ENCODE peak calls at places on chromosome 5, in seven cellular contexts. I is transverse colon, P is heart left ventricle, K is uterus, A is colonic mucosa, E is neural progenitor cell, D is GM23338. Z is an unnamed sample. For H3K4me1, the result is how much of the 10 kb centered on the place peaks cover.

GRCh38 chr5:115336201-115336720 is 39.8 kb upstream of the CCDC112 start:
- DNase-seq in I (no peak), P (no peak), K (no peak), A (no peak), E (no peak), D (no peak), Z (no peak)

GRCh38 chr5:175824621-175825020 is 46.8 kb upstream of the CPLX2 start:
- DNase-seq in I (no peak), P (no peak), K (no peak), A (no peak), E (peak), D (no peak), Z (no peak)

GRCh38 chr5:988316-988715 is 20.3 kb upstream of the NKD2 start:
- DNase-seq in I (no peak), P (no peak), K (no peak), A (no peak), E (no peak), D (no peak), Z (no peak)

GRCh38 chr5:961002-961710 is 47.4 kb upstream of the NKD2 start:
- DNase-seq in I (no peak), P (peak), K (no peak), A (no peak), E (no peak), D (no peak), Z (no peak)

GRCh38 chr5:849651-850301 is 1.0 kb downstream of the ZDHHC11 start:
- DNase-seq in I (no peak), P (peak), K (peak), A (no peak), E (peak), D (peak), Z (no peak)

GRCh38 chr5:135140805-135141204 is 106.8 kb upstream of the PITX1 start:
- DNase-seq in I (peak), P (no peak), K (no peak), A (peak), E (no peak), D (no peak), Z (peak)

GRCh38 chr5:16418471-16418922 is 47.1 kb downstream of the ZNF622 start:
- DNase-seq in I (no peak), P (no peak), K (no peak), A (no peak), E (peak), D (no peak), Z (no peak)

GRCh38 chr5:113266227-113266912 is 168.4 kb downstream of the TSSK1B start:
- DNase-seq in I (no peak), P (no peak), K (no peak), A (no peak), E (no peak), D (no peak), Z (peak)

GRCh38 chr5:146799235-146800015 is 79.1 kb downstream of the PPP2R2B start:
- DNase-seq in I (no peak), P (no peak), K (no peak), A (no peak), E (no peak), D (no peak), Z (no peak)

GRCh38 chr5:93592866-93593265 is 9.8 kb downstream of the NR2F1 start:
- DNase-seq in I (no peak), P (no peak), K (no peak), A (no peak), E (no peak), D (no peak), Z (no peak)

GRCh38 chr5:113510836-113511451 is 2.5 kb upstream of the YTHDC2 start:
- DNase-seq in I (no peak), P (no peak), K (no peak), A (no peak), E (peak), D (no peak), Z (peak)

GRCh38 chr5:82011761-82012160 is 39.9 kb downstream of the ATG10 start:
- DNase-seq in I (no peak), P (no peak), K (no peak), A (no peak), E (no peak), D (no peak), Z (peak)

GRCh38 chr5:124764992-124765611 is 18.7 kb upstream of the ZNF608 start:
- DNase-seq in I (no peak), P (no peak), K (no peak), A (no peak), E (no peak), D (no peak), Z (no peak)

GRCh38 chr5:162567644-162568043 is 500.1 kb downstream of the GABRG2 start:
- DNase-seq in I (no peak), P (no peak), K (no peak), A (no peak), E (no peak), D (no peak), Z (no peak)

GRCh38 chr5:82584631-82585030 is 306.5 kb upstream of the RPS23 start:
- DNase-seq in I (no peak), P (no peak), K (no peak), A (no peak), E (no peak), D (no peak), Z (no peak)

GRCh38 chr5:157449011-157449723 is 10.8 kb upstream of the NIPAL4 start:
- DNase-seq in I (peak), P (peak), K (peak), A (peak), E (no peak), D (no peak), Z (no peak)

GRCh38 chr5:62585306-62585705 is 6.7 kb downstream of the LRRC70 start:
- DNase-seq in I (no peak), P (no peak), K (no peak), A (no peak), E (no peak), D (no peak), Z (no peak)

GRCh38 chr5:96226941-96227552 is 206.0 kb downstream of the PCSK1 start:
- DNase-seq in I (no peak), P (peak), K (peak), A (no peak), E (peak), D (no peak), Z (peak)

GRCh38 chr5:74227081-74227480 is 413.4 kb downstream of the ENC1 start:
- DNase-seq in I (no peak), P (no peak), K (no peak), A (no peak), E (no peak), D (no peak), Z (no peak)

DNA sequence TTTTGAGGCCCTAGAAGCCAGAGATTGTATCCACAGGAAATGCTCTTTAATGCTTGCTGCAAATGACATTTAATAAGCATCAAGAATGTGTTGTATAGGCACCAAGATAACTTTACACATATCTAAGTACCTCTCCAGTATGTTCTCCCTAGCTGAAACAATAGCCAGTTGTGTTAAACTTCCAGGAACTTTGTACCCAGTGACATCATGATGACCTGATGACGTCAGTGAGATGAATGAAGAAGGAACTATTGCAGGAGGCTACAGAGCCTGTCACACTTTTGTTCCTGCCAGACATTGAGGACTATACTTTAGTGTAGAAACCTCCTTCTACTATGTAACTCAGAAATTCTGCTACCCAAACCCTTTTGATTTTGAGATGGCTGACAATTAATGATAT is 129.8 kb downstream of the CD180 start:
- DNase-seq in I (no peak), P (no peak), K (no peak), A (peak), E (no peak), D (no peak), Z (no peak)
- TF ChIP-seq CTCF in I (no peak), P (no peak), K (no peak), A (no peak), E (no peak), D (no peak), Z (no peak)

GRCh38 chr5:134132372-134133212 is 18.1 kb downstream of the TCF7 start:
- DNase-seq in I (no peak), P (no peak), K (no peak), A (no peak), E (no peak), D (peak), Z (no peak)
- H3K27ac ChIP-seq in I (no peak), P (no peak), K (no peak), A (no peak), E (no peak), D (no peak), Z (no peak)

DNA sequence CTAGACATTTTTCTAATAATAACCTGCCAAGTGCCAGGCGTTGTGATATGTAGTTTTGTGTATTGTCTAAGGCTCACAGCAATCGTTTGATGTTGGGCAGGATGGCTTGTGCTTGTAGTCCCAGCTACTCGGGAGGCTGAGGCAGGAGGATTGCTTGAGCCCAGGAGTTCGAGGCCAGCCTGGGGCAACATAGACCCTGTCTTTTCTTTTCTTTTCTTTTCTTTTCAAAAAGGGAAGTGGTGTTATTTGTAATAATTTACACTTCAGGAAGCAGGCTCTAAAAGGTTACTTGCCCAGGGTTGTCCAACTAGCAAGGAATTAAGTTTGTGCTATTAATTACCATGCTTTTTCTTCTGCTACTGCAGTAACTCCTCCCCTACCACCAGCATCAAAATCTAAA is 3.2 kb downstream of the ZNF131 start:
- DNase-seq in I (no peak), P (no peak), K (no peak), A (no peak), E (no peak), D (no peak), Z (no peak)
- H3K4me1 ChIP-seq in I (under half), P (under half), K (under half), A (under half), E (under half), D (under half), Z (under half)

GRCh38 chr5:4375640-4376039 is 764.5 kb upstream of the ADAMTS16 start:
- DNase-seq in I (no peak), P (no peak), K (no peak), A (no peak), E (no peak), D (peak), Z (no peak)
- TF ChIP-seq CTCF in I (no peak), P (no peak), K (no peak), A (no peak), E (no peak), D (peak), Z (no peak)

GRCh38 chr5:67536892-67537291 is 340.3 kb upstream of the CD180 start:
- DNase-seq in I (no peak), P (no peak), K (no peak), A (no peak), E (no peak), D (no peak), Z (no peak)

GRCh38 chr5:67537439-67538342 is 341.1 kb upstream of the CD180 start:
- DNase-seq in I (no peak), P (no peak), K (no peak), A (no peak), E (no peak), D (no peak), Z (no peak)

GRCh38 chr5:67541869-67542268 is 345.3 kb upstream of the CD180 start:
- DNase-seq in I (no peak), P (no peak), K (no peak), A (no peak), E (no peak), D (no peak), Z (no peak)

GRCh38 chr5:67538855-67539506 is 342.4 kb upstream of the CD180 start:
- DNase-seq in I (no peak), P (no peak), K (no peak), A (no peak), E (no peak), D (no peak), Z (no peak)

DNA sequence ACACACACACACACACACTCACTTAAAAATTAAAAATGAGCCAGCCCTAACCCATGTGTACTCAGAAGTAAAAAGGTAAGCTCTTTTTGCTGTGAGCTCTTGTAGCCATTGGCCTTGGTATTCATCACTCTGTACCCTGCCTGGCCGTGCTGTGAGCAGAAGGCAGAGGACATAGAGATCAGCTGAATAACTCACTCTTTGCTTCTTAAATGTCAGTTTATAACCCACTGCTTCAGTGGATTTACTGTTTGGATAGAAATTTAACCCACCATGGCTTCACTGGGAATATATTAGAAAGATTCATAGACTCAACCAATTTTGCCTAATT is 341.7 kb upstream of the CD180 start:
- DNase-seq in I (no peak), P (no peak), K (no peak), A (no peak), E (no peak), D (no peak), Z (no peak)
- H3K27ac ChIP-seq in I (peak), P (no peak), K (peak), A (no peak), E (no peak), D (no peak), Z (no peak)

Z was measured in foreskin keratinocyte.